ENCODE peak calls at places on chromosomes 11 and 22, in six cellular contexts. One of them, this sample, is unnamed.
A peak's percentile ranks its signal among the peaks of the same experiment; 100 is the strongest.

GRCh38 chr11:116471608-116472007 is 301.2 kb downstream of the BUD13 start:
- DNase-seq in tibial nerve: no peak
- DNase-seq in colonic mucosa: no peak
- DNase-seq in ovary: no peak
- DNase-seq in CD8-positive, alpha-beta T cell: no peak
- DNase-seq in mammary epithelial cell: peak; percentile 65
- DNase-seq in this sample: no peak

GRCh38 chr11:73209892-73210291 is 8.2 kb upstream of the P2RY2 start:
- DNase-seq in tibial nerve: no peak
- DNase-seq in colonic mucosa: no peak
- DNase-seq in ovary: no peak
- DNase-seq in CD8-positive, alpha-beta T cell: no peak
- DNase-seq in mammary epithelial cell: no peak
- DNase-seq in this sample: no peak

GRCh38 chr11:31799794-31800397 is 11.2 kb downstream of the PAX6 start:
- DNase-seq in tibial nerve: no peak
- DNase-seq in colonic mucosa: no peak
- DNase-seq in ovary: no peak
- DNase-seq in CD8-positive, alpha-beta T cell: no peak
- DNase-seq in mammary epithelial cell: no peak
- DNase-seq in this sample: no peak

GRCh38 chr11:11580831-11581492 is 40.8 kb downstream of the GALNT18 start:
- DNase-seq in tibial nerve: no peak
- DNase-seq in colonic mucosa: no peak
- DNase-seq in ovary: no peak
- DNase-seq in CD8-positive, alpha-beta T cell: no peak
- DNase-seq in mammary epithelial cell: peak; percentile 49
- DNase-seq in this sample: peak; percentile 59

GRCh38 chr22:49291169-49291568 is 536.5 kb downstream of the BRD1 start:
- DNase-seq in tibial nerve: no peak
- DNase-seq in colonic mucosa: no peak
- DNase-seq in ovary: no peak
- DNase-seq in CD8-positive, alpha-beta T cell: no peak
- DNase-seq in mammary epithelial cell: no peak
- DNase-seq in this sample: no peak

GRCh38 chr11:70398834-70399680 is 728 bp downstream of the CTTN start:
- DNase-seq in tibial nerve: no peak
- DNase-seq in colonic mucosa: peak; percentile 29
- DNase-seq in ovary: peak; percentile 38
- DNase-seq in CD8-positive, alpha-beta T cell: no peak
- DNase-seq in mammary epithelial cell: no peak
- DNase-seq in this sample: peak; percentile 30

GRCh38 chr11:62242021-62242420 is at the start of gene SCGB1D2:
- DNase-seq in tibial nerve: no peak
- DNase-seq in colonic mucosa: no peak
- DNase-seq in ovary: no peak
- DNase-seq in CD8-positive, alpha-beta T cell: no peak
- DNase-seq in mammary epithelial cell: peak; percentile 46
- DNase-seq in this sample: peak; percentile 75

GRCh38 chr11:119048644-119049043 is 8.4 kb downstream of the HYOU1 start:
- DNase-seq in tibial nerve: no peak
- DNase-seq in colonic mucosa: no peak
- DNase-seq in ovary: no peak
- DNase-seq in CD8-positive, alpha-beta T cell: no peak
- DNase-seq in mammary epithelial cell: no peak
- DNase-seq in this sample: no peak

GRCh38 chr11:134278356-134278755 is 2.2 kb downstream of the GLB1L3 start:
- DNase-seq in tibial nerve: no peak
- DNase-seq in colonic mucosa: no peak
- DNase-seq in ovary: no peak
- DNase-seq in CD8-positive, alpha-beta T cell: no peak
- DNase-seq in mammary epithelial cell: no peak
- DNase-seq in this sample: peak; percentile 21

GRCh38 chr22:33869946-33870345 is 50.3 kb downstream of the LARGE1 start:
- DNase-seq in tibial nerve: no peak
- DNase-seq in colonic mucosa: no peak
- DNase-seq in ovary: no peak
- DNase-seq in CD8-positive, alpha-beta T cell: no peak
- DNase-seq in mammary epithelial cell: no peak
- DNase-seq in this sample: no peak

GRCh38 chr11:15911377-15912044 is 444.8 kb downstream of the SOX6 start:
- DNase-seq in tibial nerve: peak; percentile 54
- DNase-seq in colonic mucosa: no peak
- DNase-seq in ovary: peak; percentile 25
- DNase-seq in CD8-positive, alpha-beta T cell: no peak
- DNase-seq in mammary epithelial cell: no peak
- DNase-seq in this sample: peak; percentile 71

GRCh38 chr11:1227551-1228182 is 4.8 kb downstream of the MUC5B start:
- DNase-seq in tibial nerve: no peak
- DNase-seq in colonic mucosa: peak; percentile 17
- DNase-seq in ovary: no peak
- DNase-seq in CD8-positive, alpha-beta T cell: no peak
- DNase-seq in mammary epithelial cell: no peak
- DNase-seq in this sample: no peak

GRCh38 chr22:35467788-35468187 is 67.8 kb downstream of the MCM5 start:
- DNase-seq in tibial nerve: peak; percentile 55
- DNase-seq in colonic mucosa: peak; percentile 76
- DNase-seq in ovary: peak; percentile 80
- DNase-seq in CD8-positive, alpha-beta T cell: no peak
- DNase-seq in mammary epithelial cell: peak; percentile 29
- DNase-seq in this sample: peak; percentile 57

GRCh38 chr22:49203091-49203862 is 624.4 kb downstream of the BRD1 start:
- DNase-seq in tibial nerve: no peak
- DNase-seq in colonic mucosa: no peak
- DNase-seq in ovary: peak; percentile 4
- DNase-seq in CD8-positive, alpha-beta T cell: no peak
- DNase-seq in mammary epithelial cell: no peak
- DNase-seq in this sample: no peak

GRCh38 chr11:122308286-122308685 is 192.3 kb upstream of the BLID start:
- DNase-seq in tibial nerve: no peak
- DNase-seq in colonic mucosa: no peak
- DNase-seq in ovary: no peak
- DNase-seq in CD8-positive, alpha-beta T cell: no peak
- DNase-seq in mammary epithelial cell: no peak
- DNase-seq in this sample: no peak

GRCh38 chr11:122307480-122308085 is 191.6 kb upstream of the BLID start:
- DNase-seq in tibial nerve: no peak
- DNase-seq in colonic mucosa: no peak
- DNase-seq in ovary: no peak
- DNase-seq in CD8-positive, alpha-beta T cell: no peak
- DNase-seq in mammary epithelial cell: no peak
- DNase-seq in this sample: no peak

GRCh38 chr11:122310701-122311100 is 194.7 kb upstream of the BLID start:
- DNase-seq in tibial nerve: no peak
- DNase-seq in colonic mucosa: no peak
- DNase-seq in ovary: no peak
- DNase-seq in CD8-positive, alpha-beta T cell: no peak
- DNase-seq in mammary epithelial cell: no peak
- DNase-seq in this sample: no peak

GRCh38 chr11:122306776-122307479 is 190.9 kb upstream of the BLID start:
- DNase-seq in tibial nerve: no peak
- DNase-seq in colonic mucosa: no peak
- DNase-seq in ovary: no peak
- DNase-seq in CD8-positive, alpha-beta T cell: no peak
- DNase-seq in mammary epithelial cell: no peak
- DNase-seq in this sample: no peak

DNA sequence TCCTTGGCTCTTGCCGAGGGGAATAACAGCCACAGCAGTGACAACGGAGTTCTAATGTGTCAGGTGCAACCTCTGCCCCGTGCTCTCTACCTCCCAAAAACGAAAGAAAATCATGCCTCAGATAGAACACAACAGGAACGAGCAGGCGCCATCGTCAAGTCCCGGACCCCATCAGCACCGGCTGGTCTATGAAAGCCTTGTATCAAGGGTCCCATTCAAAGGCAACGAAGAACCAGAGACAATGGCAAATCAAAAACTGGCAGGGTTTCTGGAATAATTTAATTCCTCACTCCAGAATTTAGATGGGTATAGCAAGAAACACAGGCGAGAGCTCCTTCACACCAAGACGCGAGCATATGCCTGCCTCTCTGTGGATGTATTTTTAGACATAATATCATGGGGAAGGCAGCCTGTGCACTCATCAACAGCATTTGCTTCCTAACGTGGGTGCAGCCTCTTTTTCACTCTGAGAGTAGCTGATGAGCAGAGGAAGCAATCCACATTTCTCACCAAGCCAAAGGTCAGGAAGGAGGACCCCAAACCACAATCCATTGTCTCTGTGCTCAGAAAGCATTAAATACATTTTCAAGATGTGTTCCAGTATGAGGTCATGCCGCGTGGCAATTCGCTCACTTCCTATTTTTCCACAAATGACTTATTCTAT is 193.4 kb upstream of the BLID start:
- DNase-seq in tibial nerve: no peak
- DNase-seq in colonic mucosa: no peak
- DNase-seq in ovary: no peak
- DNase-seq in CD8-positive, alpha-beta T cell: no peak
- DNase-seq in mammary epithelial cell: no peak
- DNase-seq in this sample: no peak
- H3K4me3 ChIP-seq in tibial nerve: peak overlapping the region; percentile 34
- H3K4me3 ChIP-seq in colonic mucosa: no peak overlapping the region
- H3K4me3 ChIP-seq in ovary: no peak overlapping the region
- H3K4me3 ChIP-seq in CD8-positive, alpha-beta T cell: no peak overlapping the region
- H3K4me3 ChIP-seq in mammary epithelial cell: no peak overlapping the region
- H3K4me3 ChIP-seq in this sample: no peak overlapping the region

DNA sequence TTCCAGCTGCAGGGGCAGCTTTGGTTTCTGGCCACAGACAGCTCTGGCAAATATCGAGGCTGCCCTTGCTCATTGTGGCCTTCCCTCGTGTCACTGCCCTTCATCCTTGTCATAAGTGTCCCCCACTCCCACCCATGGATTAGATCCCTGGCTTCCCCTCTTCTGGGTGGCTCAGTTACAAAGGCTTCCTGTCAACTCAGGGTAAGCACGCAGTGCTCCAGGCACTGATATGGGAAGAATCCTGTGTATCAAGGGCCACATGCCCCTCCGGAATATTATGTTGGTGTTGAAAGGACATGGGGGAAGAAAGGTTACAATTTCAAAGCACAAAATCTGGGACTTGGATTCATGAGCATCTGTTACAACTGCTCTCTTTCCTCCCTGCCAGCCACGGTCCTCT is 128.1 kb downstream of the DBX1 start:
- DNase-seq in tibial nerve: no peak
- DNase-seq in colonic mucosa: no peak
- DNase-seq in ovary: no peak
- DNase-seq in CD8-positive, alpha-beta T cell: no peak
- DNase-seq in mammary epithelial cell: no peak
- DNase-seq in this sample: no peak
- H3K4me1 ChIP-seq in tibial nerve: no peaks in the 10 kb centered on the region
- H3K4me1 ChIP-seq in colonic mucosa: no peaks in the 10 kb centered on the region
- H3K4me1 ChIP-seq in ovary: peaks cover 9% of the 10 kb centered on the region
- H3K4me1 ChIP-seq in CD8-positive, alpha-beta T cell: no peaks in the 10 kb centered on the region
- H3K4me1 ChIP-seq in mammary epithelial cell: peaks cover 61% of the 10 kb centered on the region
- H3K4me1 ChIP-seq in this sample: no peaks in the 10 kb centered on the region

DNA sequence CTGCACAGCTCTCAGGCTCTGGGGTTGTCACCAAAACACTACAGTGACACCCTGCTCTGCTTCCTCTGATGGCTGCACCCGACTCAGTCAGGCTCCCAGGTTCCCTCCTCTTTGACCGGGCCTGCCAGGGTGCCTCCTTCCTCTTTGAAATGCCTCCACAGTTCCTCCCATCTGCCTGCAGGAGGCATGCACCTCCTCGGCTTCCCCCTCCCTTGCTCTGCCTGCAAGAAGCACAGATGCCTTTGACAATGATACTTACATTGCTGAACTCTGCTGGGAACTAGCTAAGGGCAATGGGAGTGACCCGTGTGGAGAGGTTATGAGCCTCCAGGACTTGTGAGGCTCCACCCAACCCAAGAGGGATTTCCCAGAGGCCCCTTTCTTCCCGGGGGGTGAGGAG is 674.1 kb downstream of the OPCML start:
- DNase-seq in tibial nerve: no peak
- DNase-seq in colonic mucosa: no peak
- DNase-seq in ovary: no peak
- DNase-seq in CD8-positive, alpha-beta T cell: no peak
- DNase-seq in mammary epithelial cell: peak; percentile 42
- DNase-seq in this sample: no peak
- TF ChIP-seq CTCF in tibial nerve: no peak
- TF ChIP-seq CTCF in colonic mucosa: no peak
- TF ChIP-seq CTCF in ovary: no peak
- TF ChIP-seq CTCF in CD8-positive, alpha-beta T cell: no peak
- TF ChIP-seq CTCF in mammary epithelial cell: peak; percentile 72
- TF ChIP-seq CTCF in this sample: no peak

GRCh38 chr11:117826832-117827231 is 2.3 kb upstream of the FXYD2 start:
- DNase-seq in tibial nerve: no peak
- DNase-seq in colonic mucosa: no peak
- DNase-seq in ovary: no peak
- DNase-seq in CD8-positive, alpha-beta T cell: no peak
- DNase-seq in mammary epithelial cell: no peak
- DNase-seq in this sample: no peak

GRCh38 chr11:117829369-117829725 is 4.8 kb upstream of the FXYD2 start:
- DNase-seq in tibial nerve: no peak
- DNase-seq in colonic mucosa: peak; percentile 17
- DNase-seq in ovary: no peak
- DNase-seq in CD8-positive, alpha-beta T cell: no peak
- DNase-seq in mammary epithelial cell: no peak
- DNase-seq in this sample: peak; percentile 19

GRCh38 chr11:117826360-117826635 is 1.8 kb upstream of the FXYD2 start:
- DNase-seq in tibial nerve: no peak
- DNase-seq in colonic mucosa: no peak
- DNase-seq in ovary: no peak
- DNase-seq in CD8-positive, alpha-beta T cell: no peak
- DNase-seq in mammary epithelial cell: no peak
- DNase-seq in this sample: no peak

GRCh38 chr11:117828641-117829368 is 4.3 kb upstream of the FXYD2 start:
- DNase-seq in tibial nerve: no peak
- DNase-seq in colonic mucosa: peak; percentile 35
- DNase-seq in ovary: peak; percentile 64
- DNase-seq in CD8-positive, alpha-beta T cell: peak; percentile 89
- DNase-seq in mammary epithelial cell: peak; percentile 64
- DNase-seq in this sample: peak; percentile 41

DNA sequence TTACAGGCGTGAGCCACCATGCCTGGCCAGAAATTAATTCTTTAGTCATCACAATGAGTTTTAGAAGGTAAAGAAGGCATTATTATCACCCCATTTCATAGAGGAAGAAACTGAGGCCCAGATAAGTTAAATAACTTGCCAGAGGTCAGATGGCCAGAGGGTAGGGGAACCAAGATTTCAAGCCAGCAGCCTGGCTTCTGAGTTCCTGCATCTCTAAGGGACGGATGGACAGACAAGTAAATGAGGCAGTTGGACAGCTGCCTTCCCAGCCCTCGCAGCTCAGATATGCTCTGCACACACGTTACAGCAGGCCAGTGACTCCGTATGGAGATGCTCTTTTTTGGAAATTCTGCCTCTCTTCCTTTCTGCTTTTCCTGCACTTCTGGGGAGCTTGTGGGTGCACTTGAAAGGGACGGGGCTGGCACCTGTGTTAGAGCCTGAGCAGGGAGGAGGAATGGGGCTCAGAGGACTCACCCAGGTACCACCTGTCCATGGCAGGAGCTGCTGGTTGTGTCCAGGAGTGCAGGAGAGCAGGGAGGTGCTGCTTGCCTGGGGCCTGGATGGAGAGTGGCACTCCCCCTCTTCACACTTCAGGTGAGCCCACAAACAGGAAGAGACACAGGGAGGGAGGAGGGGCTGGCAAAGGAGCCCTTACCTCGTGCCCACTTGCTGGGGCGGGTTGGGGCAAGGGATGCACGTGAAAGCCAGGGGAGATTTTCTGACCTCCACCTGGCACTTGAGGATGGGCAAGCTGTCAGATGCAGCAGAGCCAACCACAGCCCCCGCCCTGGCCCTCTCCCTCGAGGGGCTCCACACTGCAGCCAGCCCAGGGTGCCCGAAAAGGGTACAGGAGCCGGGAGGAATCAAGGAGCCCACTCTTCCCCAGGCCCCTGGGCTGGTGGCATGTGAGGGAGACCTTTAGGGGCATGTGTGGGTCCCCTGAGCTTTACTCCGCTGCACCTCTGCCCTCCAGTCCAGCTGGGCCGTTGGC is 3.3 kb upstream of the FXYD2 start:
- DNase-seq in tibial nerve: no peak
- DNase-seq in colonic mucosa: peak; percentile 14
- DNase-seq in ovary: no peak
- DNase-seq in CD8-positive, alpha-beta T cell: peak; percentile 41
- DNase-seq in mammary epithelial cell: no peak
- DNase-seq in this sample: peak; percentile 42
- H3K4me3 ChIP-seq in tibial nerve: no peak overlapping the region
- H3K4me3 ChIP-seq in colonic mucosa: no peak overlapping the region
- H3K4me3 ChIP-seq in ovary: no peak overlapping the region
- H3K4me3 ChIP-seq in CD8-positive, alpha-beta T cell: peak overlapping the region; percentile 20
- H3K4me3 ChIP-seq in mammary epithelial cell: no peak overlapping the region
- H3K4me3 ChIP-seq in this sample: no peak overlapping the region